ENCODE peak calls at places on chromosomes 3 and 15, in six cellular contexts. One of them, this sample, is unnamed.

GRCh38 chr15:66657062-66658020 is 44.7 kb upstream of the SMAD6 start:
- DNase-seq in transverse colon: no peak
- DNase-seq in fibroblast of mammary gland: no peak
- DNase-seq in psoas muscle: no peak
- DNase-seq in neural progenitor cell: peak
- DNase-seq in GM23338: peak
- DNase-seq in this sample: peak

GRCh38 chr3:38985981-38986380 is 65.8 kb downstream of the SCN11A start:
- DNase-seq in GM23338: no peak
- DNase-seq in fibroblast of mammary gland: peak
- DNase-seq in neural progenitor cell: no peak
- DNase-seq in transverse colon: no peak
- DNase-seq in psoas muscle: no peak
- DNase-seq in this sample: peak

GRCh38 chr3:57135964-57136363 is 29.2 kb downstream of the IL17RD start:
- DNase-seq in fibroblast of mammary gland: no peak
- DNase-seq in neural progenitor cell: no peak
- DNase-seq in transverse colon: no peak
- DNase-seq in psoas muscle: no peak
- DNase-seq in GM23338: no peak
- DNase-seq in this sample: no peak

GRCh38 chr3:11568503-11569155 is 75.1 kb downstream of the VGLL4 start:
- DNase-seq in fibroblast of mammary gland: peak
- DNase-seq in GM23338: no peak
- DNase-seq in psoas muscle: peak
- DNase-seq in transverse colon: peak
- DNase-seq in neural progenitor cell: no peak
- DNase-seq in this sample: peak

GRCh38 chr15:70227122-70227521 is 129.4 kb upstream of the TLE3 start:
- DNase-seq in psoas muscle: no peak
- DNase-seq in transverse colon: no peak
- DNase-seq in fibroblast of mammary gland: no peak
- DNase-seq in GM23338: no peak
- DNase-seq in neural progenitor cell: no peak
- DNase-seq in this sample: no peak

GRCh38 chr3:131903988-131904415 is 130.8 kb downstream of the CPNE4 start:
- DNase-seq in fibroblast of mammary gland: peak
- DNase-seq in GM23338: no peak
- DNase-seq in psoas muscle: peak
- DNase-seq in neural progenitor cell: no peak
- DNase-seq in transverse colon: no peak
- DNase-seq in this sample: peak

GRCh38 chr15:45521596-45522167 is 873 bp downstream of the SLC30A4 start:
- DNase-seq in neural progenitor cell: no peak
- DNase-seq in fibroblast of mammary gland: peak
- DNase-seq in psoas muscle: no peak
- DNase-seq in transverse colon: peak
- DNase-seq in GM23338: peak
- DNase-seq in this sample: peak

GRCh38 chr15:70752142-70752754 is 11.1 kb downstream of the UACA start:
- DNase-seq in GM23338: no peak
- DNase-seq in transverse colon: peak
- DNase-seq in fibroblast of mammary gland: peak
- DNase-seq in psoas muscle: peak
- DNase-seq in neural progenitor cell: no peak
- DNase-seq in this sample: no peak

GRCh38 chr15:62362608-62363007 is 197.5 kb upstream of the C2CD4B start:
- DNase-seq in psoas muscle: no peak
- DNase-seq in neural progenitor cell: no peak
- DNase-seq in GM23338: no peak
- DNase-seq in fibroblast of mammary gland: peak
- DNase-seq in transverse colon: no peak
- DNase-seq in this sample: peak

GRCh38 chr3:123651449-123652345 is 66.8 kb upstream of the HACD2 start:
- DNase-seq in psoas muscle: no peak
- DNase-seq in transverse colon: no peak
- DNase-seq in GM23338: peak
- DNase-seq in fibroblast of mammary gland: no peak
- DNase-seq in neural progenitor cell: no peak
- DNase-seq in this sample: no peak

GRCh38 chr15:77145370-77145769 is 74.5 kb upstream of the TSPAN3 start:
- DNase-seq in fibroblast of mammary gland: no peak
- DNase-seq in psoas muscle: no peak
- DNase-seq in neural progenitor cell: no peak
- DNase-seq in GM23338: no peak
- DNase-seq in transverse colon: no peak
- DNase-seq in this sample: no peak

GRCh38 chr3:15808679-15809078 is 10.9 kb upstream of the ANKRD28 start:
- DNase-seq in fibroblast of mammary gland: no peak
- DNase-seq in transverse colon: no peak
- DNase-seq in GM23338: no peak
- DNase-seq in psoas muscle: no peak
- DNase-seq in neural progenitor cell: no peak
- DNase-seq in this sample: no peak

GRCh38 chr15:53808058-53808703 is 48.7 kb upstream of the WDR72 start:
- DNase-seq in neural progenitor cell: peak
- DNase-seq in psoas muscle: no peak
- DNase-seq in fibroblast of mammary gland: peak
- DNase-seq in transverse colon: no peak
- DNase-seq in GM23338: peak
- DNase-seq in this sample: peak

GRCh38 chr3:63405882-63406281 is 127.8 kb downstream of the SYNPR start:
- DNase-seq in GM23338: peak
- DNase-seq in fibroblast of mammary gland: no peak
- DNase-seq in psoas muscle: no peak
- DNase-seq in neural progenitor cell: no peak
- DNase-seq in transverse colon: no peak
- DNase-seq in this sample: no peak
- TF ChIP-seq CTCF in GM23338: peak
- TF ChIP-seq CTCF in fibroblast of mammary gland: no peak
- TF ChIP-seq CTCF in psoas muscle: no peak
- TF ChIP-seq CTCF in neural progenitor cell: no peak
- TF ChIP-seq CTCF in transverse colon: no peak
- TF ChIP-seq CTCF in this sample: peak

DNA sequence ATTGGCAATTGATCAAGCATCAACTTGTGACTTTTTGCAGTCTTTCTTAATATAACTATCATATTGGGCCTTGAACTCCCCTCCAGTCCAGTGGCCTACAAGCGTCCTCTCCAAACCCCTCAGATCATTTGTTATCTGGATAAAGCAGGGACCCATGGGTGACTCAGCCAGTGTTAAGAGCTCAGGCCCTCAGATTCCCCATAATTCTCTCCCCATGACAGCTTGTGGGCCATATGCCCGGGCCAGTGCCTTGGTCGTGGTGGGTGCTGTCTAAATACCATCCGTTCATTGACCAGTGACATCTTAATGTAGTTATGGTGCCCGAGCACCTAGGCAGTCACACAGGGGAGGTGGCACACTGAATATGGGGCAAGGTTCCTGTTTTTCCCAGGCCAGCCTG is 18.1 kb downstream of the MCF2L2 start:
- DNase-seq in fibroblast of mammary gland: peak
- DNase-seq in GM23338: no peak
- DNase-seq in neural progenitor cell: no peak
- DNase-seq in psoas muscle: no peak
- DNase-seq in transverse colon: no peak
- DNase-seq in this sample: no peak
- H3K4me3 ChIP-seq in fibroblast of mammary gland: no peak
- H3K4me3 ChIP-seq in GM23338: no peak
- H3K4me3 ChIP-seq in neural progenitor cell: no peak
- H3K4me3 ChIP-seq in psoas muscle: no peak
- H3K4me3 ChIP-seq in transverse colon: no peak
- H3K4me3 ChIP-seq in this sample: no peak

GRCh38 chr3:8952130-8952529 is 11.1 kb downstream of the RAD18 start:
- DNase-seq in fibroblast of mammary gland: no peak
- DNase-seq in psoas muscle: no peak
- DNase-seq in GM23338: no peak
- DNase-seq in neural progenitor cell: no peak
- DNase-seq in transverse colon: no peak
- DNase-seq in this sample: no peak

GRCh38 chr3:8953336-8953735 is 9.9 kb downstream of the RAD18 start:
- DNase-seq in fibroblast of mammary gland: no peak
- DNase-seq in psoas muscle: no peak
- DNase-seq in transverse colon: no peak
- DNase-seq in GM23338: no peak
- DNase-seq in neural progenitor cell: no peak
- DNase-seq in this sample: no peak

GRCh38 chr3:8959683-8960082 is 3.6 kb downstream of the RAD18 start:
- DNase-seq in fibroblast of mammary gland: no peak
- DNase-seq in GM23338: no peak
- DNase-seq in psoas muscle: no peak
- DNase-seq in neural progenitor cell: no peak
- DNase-seq in transverse colon: no peak
- DNase-seq in this sample: no peak

DNA sequence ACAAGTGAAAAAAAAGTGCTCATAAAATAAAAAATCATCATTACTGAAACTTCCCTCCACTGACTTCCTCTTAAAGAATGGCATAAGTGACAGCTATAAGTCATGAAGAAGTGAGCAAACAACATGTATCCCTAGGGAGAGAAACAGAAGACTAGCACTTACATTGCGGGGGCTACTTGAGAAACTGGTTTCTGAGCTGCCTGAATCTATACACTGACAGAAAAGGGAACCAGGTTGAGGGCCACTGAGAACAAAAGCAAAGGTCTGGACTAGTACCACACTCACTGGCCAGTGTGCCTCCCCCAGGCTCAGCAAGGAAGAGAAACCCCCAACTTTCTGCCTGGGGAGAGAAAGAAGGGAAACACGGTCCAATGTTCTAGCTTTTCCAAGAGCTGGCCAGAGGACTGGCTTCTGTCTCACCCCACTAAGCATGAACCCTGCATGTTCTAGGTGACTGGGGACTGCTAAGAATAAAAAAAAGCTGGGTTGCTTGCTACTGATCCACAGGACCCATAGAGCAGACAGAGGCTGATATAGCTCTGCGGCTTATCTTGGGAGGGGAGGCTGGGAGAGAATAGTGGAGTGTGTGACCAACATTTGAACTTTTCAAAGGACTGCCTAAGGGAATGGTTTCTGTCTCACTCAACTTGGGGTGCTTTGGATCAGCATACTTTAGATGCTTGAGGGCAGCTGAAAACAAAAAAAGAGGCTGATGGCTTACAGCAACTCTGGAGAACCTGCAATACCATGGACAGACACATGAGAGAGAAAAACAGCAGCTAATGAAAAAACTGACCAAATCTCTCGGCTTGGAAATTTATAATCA is 8.1 kb downstream of the RAD18 start:
- DNase-seq in transverse colon: no peak
- DNase-seq in fibroblast of mammary gland: no peak
- DNase-seq in psoas muscle: no peak
- DNase-seq in neural progenitor cell: peak
- DNase-seq in GM23338: peak
- DNase-seq in this sample: no peak
- TF ChIP-seq CTCF in transverse colon: no peak
- TF ChIP-seq CTCF in fibroblast of mammary gland: no peak
- TF ChIP-seq CTCF in psoas muscle: no peak
- TF ChIP-seq CTCF in neural progenitor cell: peak
- TF ChIP-seq CTCF in GM23338: no peak
- TF ChIP-seq CTCF in this sample: peak

GRCh38 chr15:81003023-81003350 is 2.3 kb downstream of the TLNRD1 start:
- DNase-seq in fibroblast of mammary gland: no peak
- DNase-seq in psoas muscle: peak
- DNase-seq in transverse colon: no peak
- DNase-seq in GM23338: no peak
- DNase-seq in neural progenitor cell: no peak
- DNase-seq in this sample: no peak
- H3K4me3 ChIP-seq in fibroblast of mammary gland: peak
- H3K4me3 ChIP-seq in psoas muscle: peak
- H3K4me3 ChIP-seq in transverse colon: peak
- H3K4me3 ChIP-seq in GM23338: peak
- H3K4me3 ChIP-seq in neural progenitor cell: no peak
- H3K4me3 ChIP-seq in this sample: peak

DNA sequence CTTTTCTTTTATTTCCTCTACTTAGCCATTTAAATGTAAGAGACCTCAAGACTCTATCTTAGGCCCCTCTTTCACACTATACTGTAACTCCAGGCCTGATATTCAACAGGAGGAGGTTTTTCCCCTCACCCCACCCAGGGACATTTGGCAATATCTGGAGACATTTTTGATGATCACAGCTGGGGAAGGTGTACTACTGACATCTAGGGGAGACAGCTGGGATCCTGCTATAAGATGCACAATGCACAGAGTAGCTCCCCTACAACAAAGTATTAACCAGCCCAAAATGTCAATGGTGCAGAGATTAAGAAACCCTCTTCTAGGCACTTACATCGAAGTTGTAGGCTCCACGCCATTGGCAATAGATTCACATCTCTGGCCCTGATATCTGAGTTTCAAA is 517.5 kb upstream of the UBE2E2 start:
- DNase-seq in psoas muscle: no peak
- DNase-seq in neural progenitor cell: peak
- DNase-seq in GM23338: peak
- DNase-seq in transverse colon: no peak
- DNase-seq in fibroblast of mammary gland: peak
- DNase-seq in this sample: peak
- TF ChIP-seq CTCF in psoas muscle: no peak
- TF ChIP-seq CTCF in neural progenitor cell: peak
- TF ChIP-seq CTCF in GM23338: peak
- TF ChIP-seq CTCF in transverse colon: no peak
- TF ChIP-seq CTCF in fibroblast of mammary gland: peak
- TF ChIP-seq CTCF in this sample: no peak

GRCh38 chr3:142597898-142598297 is 1.7 kb downstream of the PLS1 start:
- DNase-seq in fibroblast of mammary gland: no peak
- DNase-seq in GM23338: no peak
- DNase-seq in psoas muscle: no peak
- DNase-seq in transverse colon: peak
- DNase-seq in neural progenitor cell: no peak
- DNase-seq in this sample: no peak

GRCh38 chr3:142604940-142605339 is 8.7 kb downstream of the PLS1 start:
- DNase-seq in fibroblast of mammary gland: no peak
- DNase-seq in transverse colon: no peak
- DNase-seq in psoas muscle: no peak
- DNase-seq in neural progenitor cell: no peak
- DNase-seq in GM23338: no peak
- DNase-seq in this sample: no peak

GRCh38 chr3:142603340-142603730 is 7.1 kb downstream of the PLS1 start:
- DNase-seq in neural progenitor cell: no peak
- DNase-seq in transverse colon: peak
- DNase-seq in GM23338: no peak
- DNase-seq in psoas muscle: no peak
- DNase-seq in fibroblast of mammary gland: no peak
- DNase-seq in this sample: no peak

GRCh38 chr3:142602630-142603339 is 6.6 kb downstream of the PLS1 start:
- DNase-seq in fibroblast of mammary gland: no peak
- DNase-seq in neural progenitor cell: no peak
- DNase-seq in GM23338: no peak
- DNase-seq in psoas muscle: no peak
- DNase-seq in transverse colon: peak
- DNase-seq in this sample: no peak

GRCh38 chr3:142601713-142602112 is 5.5 kb downstream of the PLS1 start:
- DNase-seq in neural progenitor cell: no peak
- DNase-seq in psoas muscle: no peak
- DNase-seq in fibroblast of mammary gland: no peak
- DNase-seq in GM23338: no peak
- DNase-seq in transverse colon: no peak
- DNase-seq in this sample: no peak
- H3K4me3 ChIP-seq in neural progenitor cell: no peak
- H3K4me3 ChIP-seq in psoas muscle: no peak
- H3K4me3 ChIP-seq in fibroblast of mammary gland: no peak
- H3K4me3 ChIP-seq in GM23338: no peak
- H3K4me3 ChIP-seq in transverse colon: no peak
- H3K4me3 ChIP-seq in this sample: no peak

GRCh38 chr3:128330301-128330845 is 136.3 kb downstream of the DNAJB8 start:
- DNase-seq in psoas muscle: no peak
- DNase-seq in GM23338: no peak
- DNase-seq in neural progenitor cell: no peak
- DNase-seq in fibroblast of mammary gland: no peak
- DNase-seq in transverse colon: no peak
- DNase-seq in this sample: no peak
- TF ChIP-seq CTCF in psoas muscle: no peak
- TF ChIP-seq CTCF in GM23338: no peak
- TF ChIP-seq CTCF in neural progenitor cell: no peak
- TF ChIP-seq CTCF in fibroblast of mammary gland: no peak
- TF ChIP-seq CTCF in transverse colon: no peak
- TF ChIP-seq CTCF in this sample: no peak